ENCODE peak calls at places on chromosomes 3 and 15, in five cellular contexts. B, F, N, P and C are unnamed samples. For H3K4me1, the result is how much of the 10 kb centered on the place peaks cover.

GRCh38 chr3:77947671-77948070 is 907.8 kb downstream of the ROBO2 start:
- DNase-seq in N (no peak), P (no peak), F (no peak), B (no peak), C (no peak)

GRCh38 chr3:13873818-13874217 is 6.1 kb downstream of the WNT7A start:
- DNase-seq in B (peak), N (no peak), P (no peak), F (no peak), C (no peak)

GRCh38 chr3:49017646-49017977 is 768 bp downstream of the DALRD3 start:
- DNase-seq in N (no peak), F (no peak), P (no peak), B (no peak), C (peak)

GRCh38 chr3:62585861-62586260 is 212.5 kb upstream of the FEZF2 start:
- DNase-seq in P (no peak), F (no peak), N (no peak), B (no peak), C (no peak)

GRCh38 chr3:9402410-9403228 is 5.2 kb downstream of the SETD5 start:
- DNase-seq in B (peak), N (no peak), P (peak), F (peak), C (peak)

GRCh38 chr3:139797724-139798343 is 120.1 kb upstream of the NMNAT3 start:
- DNase-seq in P (peak), N (no peak), B (peak), F (peak), C (peak)

GRCh38 chr3:5423523-5423922 is 236.0 kb downstream of the EDEM1 start:
- DNase-seq in B (no peak), N (no peak), F (no peak), P (no peak), C (no peak)

GRCh38 chr3:172201136-172201989 is 162.0 kb downstream of the FNDC3B start:
- DNase-seq in P (peak), F (peak), B (no peak), N (no peak), C (peak)

GRCh38 chr3:179613807-179614206 is 9.2 kb downstream of the NDUFB5 start:
- DNase-seq in B (no peak), P (peak), F (no peak), N (no peak), C (no peak)

GRCh38 chr3:58666683-58667082 is at the start of gene FAM3D:
- DNase-seq in N (no peak), B (no peak), P (no peak), F (peak), C (no peak)

GRCh38 chr3:117017135-117017990 is 307.8 kb downstream of the TUSC7 start:
- DNase-seq in P (no peak), N (no peak), B (peak), F (no peak), C (no peak)

GRCh38 chr3:117016359-117016758 is 306.8 kb downstream of the TUSC7 start:
- DNase-seq in F (no peak), B (peak), P (no peak), N (no peak), C (no peak)

GRCh38 chr3:117019082-117019713 is 309.6 kb downstream of the TUSC7 start:
- DNase-seq in F (peak), N (no peak), P (peak), B (peak), C (no peak)

DNA sequence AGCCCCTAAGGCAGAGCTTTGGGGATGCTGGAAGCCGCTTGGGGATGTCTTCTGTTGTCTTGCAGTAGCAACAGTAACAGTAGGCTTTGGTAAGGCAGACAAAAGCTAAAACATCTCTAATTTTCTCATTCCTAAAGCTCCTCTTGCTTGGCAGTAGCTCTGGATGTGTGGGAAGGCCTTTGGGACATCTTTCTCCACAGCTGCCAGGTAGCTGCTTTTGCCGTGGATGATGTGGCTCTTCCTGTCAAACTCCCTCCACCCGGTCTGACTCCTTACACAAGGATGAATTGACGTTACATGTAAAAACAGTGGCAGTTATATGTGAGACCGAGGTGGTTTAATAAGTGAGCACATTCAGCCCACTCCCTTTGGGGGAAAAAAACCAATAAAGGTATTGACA is 309.0 kb downstream of the TUSC7 start:
- DNase-seq in P (no peak), B (no peak), N (no peak), F (no peak), C (no peak)
- H3K4me1 ChIP-seq in P (under half), B (under half), N (under half), F (under half), C (under half)

DNA sequence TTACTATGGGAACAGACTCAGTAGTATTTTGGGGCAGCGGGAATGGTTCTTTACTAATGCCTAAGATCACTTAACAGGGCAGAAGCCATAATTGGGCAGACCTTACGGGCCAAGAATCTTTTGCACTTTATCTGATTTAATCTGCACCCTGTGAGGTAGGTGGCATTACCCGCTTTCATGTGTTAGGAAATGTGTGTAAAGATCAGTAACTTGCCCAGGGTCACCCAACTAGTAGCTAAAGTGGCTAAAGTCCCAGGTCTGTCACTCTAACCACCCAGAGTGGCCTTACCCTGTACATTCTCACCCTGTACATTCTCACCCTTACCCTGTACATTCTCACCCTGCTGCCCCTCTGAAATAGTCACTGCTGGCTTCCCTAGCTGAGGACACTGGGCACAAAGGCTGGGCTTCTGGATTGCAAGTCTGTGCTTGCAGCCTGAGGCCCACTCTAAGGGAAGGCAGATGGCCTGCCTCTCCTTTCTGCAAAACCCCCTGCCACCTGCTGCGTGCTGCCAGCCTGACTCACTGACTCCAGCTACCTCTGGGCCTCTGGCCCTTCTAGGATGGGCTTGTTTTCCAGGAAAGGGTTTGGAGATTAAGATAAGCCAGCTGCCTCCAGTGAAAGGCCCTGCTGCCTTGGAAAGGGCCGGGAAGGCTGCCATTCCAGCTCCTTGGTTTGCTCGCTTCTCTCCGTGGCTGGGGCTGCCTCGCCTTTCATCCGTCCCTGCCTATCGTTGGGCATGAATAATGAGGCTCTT is 37.5 kb upstream of the MYZAP start:
- DNase-seq in B (peak), P (no peak), N (no peak), F (no peak), C (no peak)
- H3K27ac ChIP-seq in B (peak), P (no peak), N (no peak), F (no peak), C (no peak)

GRCh38 chr3:52721742-52722033 is 15.8 kb downstream of the SPCS1 start:
- DNase-seq in P (no peak), N (no peak), B (no peak), F (no peak), C (no peak)
- H3K4me1 ChIP-seq in P (under half), N (under half), B (under half), F (under half), C (under half)

GRCh38 chr3:143831208-143831607 is 17.1 kb downstream of the SLC9A9 start:
- DNase-seq in N (no peak), F (no peak), B (no peak), P (peak), C (no peak)
- H3K27ac ChIP-seq in N (no peak), F (no peak), B (no peak), P (peak), C (no peak)